ENCODE peak calls at places on chromosome 2, in eight cellular contexts. W, L, I, Z, R, T, F and J are unnamed samples. For H3K27me3, the result is how much of the 10 kb centered on the place peaks cover.

GRCh38 chr2:221077241-221077640 is 494.9 kb downstream of the EPHA4 start:
- DNase-seq in W (no peak), L (no peak), I (no peak), Z (no peak), R (no peak), T (no peak), F (no peak), J (no peak)

GRCh38 chr2:143128681-143129580 is at the start of gene ARHGAP15:
- DNase-seq in W (no peak), L (no peak), I (no peak), Z (no peak), R (no peak), T (no peak), F (no peak), J (no peak)

GRCh38 chr2:9675369-9676351 is 44.9 kb upstream of the YWHAQ start:
- DNase-seq in W (no peak), L (no peak), I (no peak), Z (no peak), R (peak), T (no peak), F (no peak), J (peak)

GRCh38 chr2:86035371-86035882 is 70.3 kb downstream of the POLR1A start:
- DNase-seq in W (no peak), L (no peak), I (no peak), Z (peak), R (no peak), T (peak), F (no peak), J (no peak)

GRCh38 chr2:105194022-105194681 is 47.4 kb upstream of the GPR45 start:
- DNase-seq in W (no peak), L (no peak), I (no peak), Z (no peak), R (peak), T (no peak), F (no peak), J (no peak)

GRCh38 chr2:70354264-70354949 is 52.5 kb upstream of the FAM136A start:
- DNase-seq in W (no peak), L (no peak), I (no peak), Z (no peak), R (peak), T (no peak), F (no peak), J (no peak)

GRCh38 chr2:171516793-171517192 is 5.5 kb upstream of the CYBRD1 start:
- DNase-seq in W (no peak), L (no peak), I (no peak), Z (no peak), R (no peak), T (no peak), F (no peak), J (no peak)

GRCh38 chr2:221124542-221125235 is 447.4 kb downstream of the EPHA4 start:
- DNase-seq in W (no peak), L (no peak), I (no peak), Z (no peak), R (peak), T (no peak), F (no peak), J (no peak)

GRCh38 chr2:102107741-102108070 is 34.8 kb upstream of the IL1R1 start:
- DNase-seq in W (no peak), L (no peak), I (no peak), Z (no peak), R (peak), T (no peak), F (no peak), J (no peak)

GRCh38 chr2:98346259-98347236 is at the start of gene CNGA3:
- DNase-seq in W (peak), L (peak), I (peak), Z (no peak), R (peak), T (no peak), F (peak), J (no peak)

GRCh38 chr2:173588931-173589369 is 234.3 kb downstream of the CDCA7 start:
- DNase-seq in W (no peak), L (no peak), I (no peak), Z (no peak), R (peak), T (no peak), F (no peak), J (no peak)

GRCh38 chr2:104597942-104598341 is 256.0 kb upstream of the POU3F3 start:
- DNase-seq in W (no peak), L (no peak), I (no peak), Z (no peak), R (no peak), T (no peak), F (no peak), J (no peak)

GRCh38 chr2:100785621-100786296 is 34.2 kb upstream of the NPAS2 start:
- DNase-seq in W (no peak), L (no peak), I (no peak), Z (no peak), R (no peak), T (no peak), F (no peak), J (no peak)

GRCh38 chr2:238162516-238163441 is 4.0 kb downstream of the ERFE start:
- DNase-seq in W (no peak), L (no peak), I (no peak), Z (no peak), R (no peak), T (no peak), F (peak), J (no peak)

GRCh38 chr2:212027681-212028628 is 510.6 kb downstream of the ERBB4 start:
- DNase-seq in W (no peak), L (no peak), I (no peak), Z (no peak), R (no peak), T (no peak), F (no peak), J (no peak)

GRCh38 chr2:53944542-53944941 is 26.3 kb downstream of the PSME4 start:
- DNase-seq in W (no peak), L (no peak), I (no peak), Z (no peak), R (no peak), T (no peak), F (no peak), J (no peak)

GRCh38 chr2:231795525-231796327 is 9.5 kb downstream of the COPS7B start:
- DNase-seq in W (peak), L (no peak), I (peak), Z (no peak), R (peak), T (no peak), F (no peak), J (peak)

GRCh38 chr2:9897796-9898195 is 53.7 kb upstream of the GRHL1 start:
- DNase-seq in W (no peak), L (no peak), I (no peak), Z (no peak), R (peak), T (no peak), F (no peak), J (no peak)

GRCh38 chr2:168192839-168193616 is 54.4 kb downstream of the STK39 start:
- DNase-seq in W (no peak), L (no peak), I (no peak), Z (no peak), R (no peak), T (no peak), F (no peak), J (no peak)

GRCh38 chr2:232761301-232761907 is 15.0 kb downstream of the KCNJ13 start:
- DNase-seq in W (no peak), L (no peak), I (peak), Z (no peak), R (peak), T (no peak), F (no peak), J (no peak)

GRCh38 chr2:64019083-64019974 is at the start of gene VPS54:
- DNase-seq in W (peak), L (peak), I (peak), Z (peak), R (peak), T (peak), F (peak), J (no peak)

GRCh38 chr2:187851955-187852624 is 297.9 kb upstream of the TFPI start:
- DNase-seq in W (no peak), L (no peak), I (no peak), Z (no peak), R (no peak), T (no peak), F (no peak), J (no peak)

GRCh38 chr2:15092166-15092565 is 459.6 kb downstream of the LRATD1 start:
- DNase-seq in W (no peak), L (no peak), I (no peak), Z (no peak), R (peak), T (no peak), F (no peak), J (no peak)

GRCh38 chr2:16666453-16666801 is 793 bp upstream of the CYRIA start:
- DNase-seq in W (no peak), L (peak), I (peak), Z (no peak), R (peak), T (no peak), F (peak), J (no peak)

GRCh38 chr2:84958135-84959044 is 12.6 kb upstream of the KCMF1 start:
- DNase-seq in W (peak), L (no peak), I (peak), Z (peak), R (peak), T (peak), F (no peak), J (peak)

GRCh38 chr2:103144837-103145236 is 383.0 kb downstream of the TMEM182 start:
- DNase-seq in W (no peak), L (no peak), I (no peak), Z (no peak), R (peak), T (no peak), F (no peak), J (no peak)

GRCh38 chr2:119864318-119864717 is 104.6 kb downstream of the PTPN4 start:
- DNase-seq in W (no peak), L (no peak), I (no peak), Z (no peak), R (no peak), T (no peak), F (no peak), J (no peak)

GRCh38 chr2:105397959-105398521 is 811 bp downstream of the FHL2 start:
- DNase-seq in W (no peak), L (no peak), I (no peak), Z (no peak), R (no peak), T (no peak), F (no peak), J (no peak)

GRCh38 chr2:71333619-71334018 is 2.0 kb downstream of the ZNF638 start:
- DNase-seq in W (no peak), L (no peak), I (no peak), Z (no peak), R (peak), T (no peak), F (no peak), J (no peak)

GRCh38 chr2:10141736-10142639 is 19.4 kb downstream of the RRM2 start:
- DNase-seq in W (peak), L (no peak), I (peak), Z (peak), R (no peak), T (no peak), F (no peak), J (no peak)

GRCh38 chr2:217103752-217104540 is 244.1 kb upstream of the TNP1 start:
- DNase-seq in W (no peak), L (no peak), I (no peak), Z (no peak), R (peak), T (no peak), F (no peak), J (peak)

GRCh38 chr2:237663517-237663916 is 36.1 kb downstream of the LRRFIP1 start:
- DNase-seq in W (no peak), L (no peak), I (no peak), Z (no peak), R (no peak), T (no peak), F (no peak), J (no peak)

GRCh38 chr2:126244937-126245336 is 411.0 kb upstream of the GYPC start:
- DNase-seq in W (peak), L (no peak), I (peak), Z (no peak), R (no peak), T (no peak), F (no peak), J (no peak)

GRCh38 chr2:73779472-73780241 is at the start of gene DUSP11:
- DNase-seq in W (peak), L (peak), I (peak), Z (peak), R (peak), T (peak), F (peak), J (peak)
- TF ChIP-seq CTCF in W (peak), L (peak), I (peak), Z (peak), R (peak), T (peak), F (peak), J (peak)

GRCh38 chr2:226674123-226674522 is 125.5 kb downstream of the IRS1 start:
- DNase-seq in W (no peak), L (no peak), I (no peak), Z (no peak), R (no peak), T (no peak), F (no peak), J (no peak)
- H3K27ac ChIP-seq in W (no peak), L (no peak), I (no peak), Z (no peak), R (no peak), T (no peak), F (peak), J (no peak)

GRCh38 chr2:27118525-27119329 is at the start of gene CGREF1:
- DNase-seq in W (no peak), L (peak), I (peak), Z (no peak), R (no peak), T (no peak), F (no peak), J (no peak)
- H3K27me3 ChIP-seq in W (under half), L (under half), I (half or more), Z (under half), R (under half), T (under half), F (under half), J (half or more)

GRCh38 chr2:96599941-96600340 is 38.2 kb downstream of the KANSL3 start:
- DNase-seq in W (no peak), L (no peak), I (no peak), Z (no peak), R (no peak), T (no peak), F (no peak), J (no peak)
- TF ChIP-seq CTCF in W (no peak), L (no peak), I (no peak), Z (no peak), R (no peak), T (no peak), F (no peak), J (no peak)

DNA sequence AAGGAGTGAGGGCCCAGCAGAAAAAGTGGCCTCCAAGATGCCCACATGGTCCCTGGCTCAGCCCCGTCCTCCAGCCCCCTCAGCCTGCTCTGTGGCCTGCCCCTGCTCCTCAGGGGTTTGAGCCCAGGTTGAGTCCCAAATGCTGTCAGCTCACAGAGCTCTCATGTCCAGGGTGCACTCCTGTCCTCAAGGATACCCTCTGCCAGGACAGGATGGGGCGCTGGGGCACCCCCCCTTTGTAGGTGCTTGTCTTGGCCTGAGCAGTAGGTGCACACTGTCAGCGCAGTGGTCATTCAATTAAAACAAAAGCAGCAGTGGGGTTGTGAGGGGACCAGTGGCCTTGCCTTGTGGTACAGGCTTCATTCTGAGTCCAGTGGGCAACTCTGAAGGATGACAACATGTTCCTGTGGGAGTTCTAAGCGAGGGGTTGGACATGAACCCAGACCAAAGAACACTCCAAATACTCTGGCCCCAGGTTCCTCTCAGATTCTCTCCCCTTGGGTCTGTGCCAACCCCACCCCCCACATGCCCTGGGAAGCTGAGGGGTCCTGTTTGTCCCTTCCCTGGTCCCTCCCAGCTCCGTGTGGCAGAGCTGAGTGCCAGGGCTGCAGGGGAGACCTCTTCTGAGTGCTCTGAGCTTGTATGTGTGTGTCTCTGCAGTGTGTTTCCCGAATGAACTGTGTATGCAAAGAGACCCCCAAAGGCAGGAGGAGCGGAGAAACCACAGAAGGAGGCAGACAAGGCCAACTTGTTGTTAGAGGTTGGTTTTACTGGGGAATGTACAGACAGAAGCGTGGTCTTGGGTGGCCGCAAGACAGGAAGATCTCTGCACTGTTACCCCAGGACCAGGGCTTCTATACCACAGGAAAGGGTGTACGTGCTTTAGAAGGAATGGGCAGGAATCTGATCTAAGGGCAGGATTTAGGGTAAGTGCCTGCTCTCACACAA is 155.6 kb upstream of the HS6ST1 start:
- DNase-seq in W (no peak), L (no peak), I (no peak), Z (no peak), R (no peak), T (no peak), F (no peak), J (no peak)
- H3K27ac ChIP-seq in W (no peak), L (no peak), I (peak), Z (no peak), R (no peak), T (no peak), F (no peak), J (no peak)

GRCh38 chr2:8222979-8223730 is 458.7 kb upstream of the ID2 start:
- DNase-seq in W (no peak), L (no peak), I (no peak), Z (no peak), R (no peak), T (no peak), F (no peak), J (no peak)

GRCh38 chr2:8216397-8216796 is 465.5 kb upstream of the ID2 start:
- DNase-seq in W (no peak), L (no peak), I (no peak), Z (no peak), R (no peak), T (no peak), F (no peak), J (no peak)

GRCh38 chr2:8219096-8219495 is 462.8 kb upstream of the ID2 start:
- DNase-seq in W (no peak), L (no peak), I (no peak), Z (no peak), R (no peak), T (no peak), F (no peak), J (no peak)

GRCh38 chr2:8217366-8218125 is 464.3 kb upstream of the ID2 start:
- DNase-seq in W (no peak), L (no peak), I (no peak), Z (no peak), R (no peak), T (no peak), F (no peak), J (no peak)

DNA sequence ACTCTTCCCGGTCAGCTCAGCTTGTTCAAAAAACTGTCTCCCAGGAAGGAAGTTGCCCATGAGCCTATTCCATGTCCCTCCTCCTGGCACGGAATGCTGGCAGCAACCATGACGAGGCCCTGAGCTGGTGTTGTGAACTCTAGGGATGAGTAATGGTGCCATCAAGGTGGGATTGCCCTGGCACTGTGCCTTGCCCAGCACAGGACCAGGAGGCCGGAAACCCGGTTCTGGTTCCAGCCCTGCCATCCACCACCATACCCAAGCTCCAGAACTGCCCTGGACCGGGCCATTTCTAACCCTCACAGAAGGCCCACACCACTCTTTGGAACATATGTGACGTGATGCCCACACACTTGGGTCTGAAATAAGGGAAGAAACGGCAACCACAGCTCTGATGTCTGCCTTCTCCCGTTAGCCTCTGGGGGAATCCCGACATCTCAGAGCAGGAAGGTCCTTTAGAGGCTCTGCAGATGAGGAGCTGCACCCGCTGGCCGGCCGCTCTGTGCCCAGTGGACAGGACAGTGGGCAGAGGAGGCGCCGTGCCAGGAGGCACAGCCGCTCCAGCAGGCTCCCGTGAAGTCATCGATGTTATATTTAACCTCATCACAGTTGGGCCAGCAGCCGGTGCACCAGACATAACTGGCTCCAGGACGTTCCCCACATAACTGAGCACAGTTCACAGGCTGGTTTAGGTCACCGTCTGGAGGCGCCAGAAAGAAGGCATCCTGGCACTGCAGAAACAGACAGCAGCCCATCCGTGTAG is 462.0 kb upstream of the ID2 start:
- DNase-seq in W (no peak), L (no peak), I (no peak), Z (peak), R (no peak), T (peak), F (peak), J (no peak)
- H3K27me3 ChIP-seq in W (under half), L (under half), I (under half), Z (under half), R (under half), T (under half), F (under half), J (under half)